ENCODE peak calls at places on chromosomes 11 and 22, in six cellular contexts. V, R, I, P, Q and B are unnamed samples.

GRCh38 chr11:130979386-130979972 is 63.2 kb upstream of the SNX19 start:
- DNase-seq in V (peak; percentile 61), Q (no peak), I (no peak), P (no peak), R (no peak), B (peak; percentile 39)

GRCh38 chr11:7575841-7576451 is 62.1 kb downstream of the PPFIBP2 start:
- DNase-seq in I (no peak), V (no peak), Q (peak; percentile 62), R (no peak), P (peak; percentile 59), B (peak; percentile 73)

GRCh38 chr11:64842851-64843841 is 1.3 kb downstream of the CDC42BPG start:
- DNase-seq in V (no peak), R (no peak), P (no peak), I (no peak), Q (peak; percentile 97), B (peak; percentile 81)

GRCh38 chr11:34653851-34654490 is 33.1 kb downstream of the EHF start:
- DNase-seq in P (no peak), V (peak; percentile 99), R (no peak), I (no peak), Q (peak; percentile 89), B (peak; percentile 84)

GRCh38 chr22:39674536-39674935 is 104.0 kb downstream of the CACNA1I start:
- DNase-seq in I (no peak), V (peak; percentile 26), Q (peak; percentile 33), P (no peak), R (no peak), B (peak; percentile 37)

GRCh38 chr11:64933213-64933934 is 2.3 kb downstream of the GPHA2 start:
- DNase-seq in P (no peak), Q (no peak), R (no peak), V (no peak), I (no peak), B (no peak)

GRCh38 chr22:20011993-20012740 is 4.5 kb downstream of the ARVCF start:
- DNase-seq in P (peak; percentile 29), Q (no peak), V (no peak), I (no peak), R (no peak), B (no peak)

GRCh38 chr11:3162410-3163240 is 2.5 kb downstream of the OSBPL5 start:
- DNase-seq in P (peak; percentile 43), R (no peak), I (no peak), V (no peak), Q (no peak), B (no peak)

GRCh38 chr11:829116-829945 is 1.6 kb downstream of the CRACR2B start:
- DNase-seq in R (no peak), I (no peak), P (peak; percentile 78), Q (no peak), V (no peak), B (no peak)

GRCh38 chr11:71199226-71199815 is 53.1 kb downstream of the SHANK2 start:
- DNase-seq in V (no peak), R (no peak), I (no peak), Q (no peak), P (peak; percentile 26), B (no peak)

GRCh38 chr11:32297629-32298028 is 137.7 kb downstream of the WT1 start:
- DNase-seq in I (no peak), V (peak; percentile 36), R (no peak), P (no peak), Q (no peak), B (peak; percentile 62)

GRCh38 chr11:45655347-45655756 is 10.1 kb downstream of the CHST1 start:
- DNase-seq in Q (peak; percentile 64), V (peak; percentile 51), I (peak; percentile 32), P (peak; percentile 83), R (no peak), B (peak; percentile 89)

GRCh38 chr11:111454561-111455192 is 57.5 kb downstream of the BTG4 start:
- DNase-seq in P (no peak), R (no peak), V (peak; percentile 73), Q (peak; percentile 48), I (no peak), B (peak; percentile 78)

GRCh38 chr11:45091563-45092392 is 54.7 kb upstream of the PRDM11 start:
- DNase-seq in Q (no peak), V (no peak), R (no peak), I (no peak), P (peak; percentile 77), B (no peak)

GRCh38 chr11:122367809-122368231 is 251.8 kb upstream of the BLID start:
- DNase-seq in P (peak; percentile 54), I (no peak), Q (no peak), V (peak; percentile 82), R (no peak), B (peak; percentile 83)
- H3K4me3 ChIP-seq in P (no peak overlapping the region), I (no peak overlapping the region), Q (no peak overlapping the region), V (no peak overlapping the region), R (no peak overlapping the region), B (no peak overlapping the region)

GRCh38 chr11:40099391-40100169 is 1359.9 kb downstream of the LRRC4C start:
- DNase-seq in P (no peak), Q (no peak), I (no peak), V (no peak), R (no peak), B (no peak)
- H3K4me3 ChIP-seq in P (no peak overlapping the region), Q (no peak overlapping the region), I (no peak overlapping the region), V (no peak overlapping the region), R (no peak overlapping the region), B (no peak overlapping the region)

DNA sequence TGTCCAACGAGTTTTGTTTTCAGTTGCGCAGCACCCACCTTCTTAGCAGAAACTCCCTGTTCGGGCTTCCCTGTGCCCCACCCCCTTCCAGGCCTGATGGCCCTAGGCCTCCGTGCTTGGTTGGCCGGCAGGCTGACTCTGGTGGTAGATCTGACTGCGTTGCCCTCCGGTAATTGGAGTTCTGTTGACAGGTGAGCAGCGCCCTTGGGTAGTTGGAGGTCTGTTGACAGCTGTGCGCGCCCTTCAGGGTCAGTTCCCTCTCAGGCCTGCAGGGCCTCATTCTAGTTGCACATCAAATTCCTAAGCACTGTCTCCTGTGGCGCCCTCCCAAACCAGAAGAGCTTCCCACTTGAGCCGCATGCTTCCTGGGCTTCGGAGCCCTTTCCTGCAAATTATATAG is 776 bp downstream of the DGCR6 start:
- DNase-seq in I (no peak), R (no peak), P (no peak), Q (no peak), V (no peak), B (no peak)
- H3K4me3 ChIP-seq in I (no peak overlapping the region), R (no peak overlapping the region), P (no peak overlapping the region), Q (no peak overlapping the region), V (no peak overlapping the region), B (no peak overlapping the region)

DNA sequence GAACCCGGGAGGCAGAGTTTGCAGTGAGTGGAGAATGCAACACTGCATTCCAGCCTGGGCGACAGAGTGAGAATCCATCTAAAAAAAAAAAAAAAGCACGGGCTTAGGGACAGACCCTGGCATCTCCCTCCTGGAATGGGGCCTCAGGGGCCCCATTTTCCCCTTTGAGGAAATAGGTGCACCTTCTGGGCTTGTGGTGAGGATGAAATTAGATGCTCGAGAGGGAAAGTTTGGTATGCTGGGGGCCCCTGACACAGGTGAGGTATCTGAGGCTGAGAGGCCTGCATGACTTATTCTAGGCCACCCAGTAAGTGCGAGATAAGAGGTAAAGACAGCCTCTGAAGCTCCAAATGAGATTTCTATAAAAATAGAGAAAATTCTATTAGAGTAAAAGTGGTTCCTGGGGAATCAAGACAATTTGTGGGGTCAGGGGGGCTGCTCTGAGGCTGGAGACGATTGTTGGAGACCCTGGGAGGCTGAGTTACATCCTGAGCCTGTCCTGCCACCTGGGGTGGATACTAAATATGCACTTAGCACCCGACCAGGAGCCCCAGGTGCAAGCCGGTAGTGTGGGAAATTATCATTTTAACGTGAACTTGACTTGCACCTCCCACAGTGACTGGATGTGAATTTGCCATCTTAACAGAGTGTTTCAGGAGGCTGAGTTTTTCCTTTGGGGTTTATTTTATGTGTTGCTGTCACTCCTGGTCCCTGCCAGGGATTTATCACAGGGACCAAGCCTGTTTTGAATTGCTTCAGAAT is 48.5 kb upstream of the TSKU start:
- DNase-seq in R (no peak), I (no peak), Q (no peak), V (no peak), P (no peak), B (no peak)
- H3K4me3 ChIP-seq in R (no peak overlapping the region), I (no peak overlapping the region), Q (no peak overlapping the region), V (no peak overlapping the region), P (no peak overlapping the region), B (no peak overlapping the region)

GRCh38 chr11:48108231-48109045 is 108.2 kb upstream of the OR4B1 start:
- DNase-seq in Q (no peak), I (no peak), V (no peak), R (no peak), P (no peak), B (no peak)

GRCh38 chr11:48110509-48110766 is 106.2 kb upstream of the OR4B1 start:
- DNase-seq in P (no peak), I (no peak), V (no peak), R (no peak), Q (no peak), B (no peak)

GRCh38 chr11:48111941-48112340 is 104.7 kb upstream of the OR4B1 start:
- DNase-seq in V (no peak), I (no peak), R (no peak), P (no peak), Q (no peak), B (no peak)

GRCh38 chr11:48107188-48107704 is 109.4 kb upstream of the OR4B1 start:
- DNase-seq in R (peak; percentile 66), V (peak; percentile 67), I (no peak), Q (peak; percentile 26), P (no peak), B (no peak)

DNA sequence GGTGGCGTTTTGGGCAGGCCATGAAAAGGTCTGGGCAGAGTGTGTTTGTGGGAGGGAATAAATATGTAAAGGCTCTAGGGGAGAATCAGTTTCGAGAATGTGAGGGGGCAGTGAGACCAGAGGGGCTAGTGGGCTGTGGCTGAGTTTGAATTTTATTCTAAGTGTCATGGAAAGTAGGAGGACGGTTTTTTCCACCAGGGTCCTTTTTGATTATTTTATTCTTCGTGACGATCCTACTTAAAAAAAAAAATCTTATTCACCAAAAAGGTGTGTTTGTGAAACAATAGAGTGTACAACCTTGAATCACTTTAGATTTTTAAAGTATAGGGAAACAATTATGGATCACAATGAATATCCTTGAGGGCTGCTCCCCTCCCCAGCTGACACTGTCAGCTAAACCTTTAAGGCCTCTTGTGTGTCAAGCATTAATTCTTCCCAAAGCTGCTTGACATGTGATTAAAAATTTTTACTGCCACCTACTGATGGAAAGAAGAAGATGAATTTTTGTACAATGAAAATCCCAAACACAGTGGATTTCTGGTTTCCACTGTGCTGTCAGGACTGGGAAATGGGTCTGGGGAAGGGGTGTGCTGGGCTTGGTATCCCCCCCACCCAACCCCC is 107.5 kb upstream of the OR4B1 start:
- DNase-seq in I (no peak), V (peak; percentile 63), Q (no peak), P (no peak), R (no peak), B (no peak)
- H3K4me3 ChIP-seq in I (peak overlapping the region; percentile 46), V (no peak overlapping the region), Q (peak overlapping the region; percentile 31), P (no peak overlapping the region), R (peak overlapping the region; percentile 36), B (no peak overlapping the region)